ENCODE peak calls at places on chromosomes 5 and 9, in eight cellular contexts. J is psoas muscle; Z is GM12892; U is activated T-helper 9 cell treated with anti-CD3 and anti-CD28 coated beads, Interleukin-2, amount 50 U/mL, for 16 hours; E is pulmonary artery endothelial cell; H is T-helper 2 cell; A is SJSA1; F is stimulated activated CD4-positive, alpha-beta T cell treated with anti-CD3 and anti-CD28 coated beads, Interleukin-1b, Interleukin-23, amount 100 ng/mL, for 24 hours. C is an unnamed sample.

GRCh38 chr5:139725073-139725830 is 70.4 kb upstream of the PSD2 start:
- DNase-seq in J (peak), Z (no peak), U (no peak), E (peak), H (no peak), A (peak), F (no peak), C (peak)

GRCh38 chr5:51882647-51883046 is 499.4 kb downstream of the ISL1 start:
- DNase-seq in J (no peak), Z (no peak), U (no peak), E (no peak), H (no peak), A (no peak), F (no peak), C (no peak)

GRCh38 chr5:157157492-157157891 is 8.6 kb downstream of the GARIN3 start:
- DNase-seq in J (no peak), Z (no peak), U (no peak), E (no peak), H (peak), A (no peak), F (no peak), C (no peak)

GRCh38 chr5:7578056-7578455 is 182.1 kb downstream of the ADCY2 start:
- DNase-seq in J (no peak), Z (no peak), U (no peak), E (no peak), H (no peak), A (no peak), F (no peak), C (no peak)

GRCh38 chr5:61177070-61177469 is 14.8 kb upstream of the SMIM15 start:
- DNase-seq in J (no peak), Z (no peak), U (no peak), E (no peak), H (no peak), A (no peak), F (no peak), C (no peak)

GRCh38 chr9:116661037-116661954 is 25.8 kb upstream of the TRIM32 start:
- DNase-seq in J (no peak), Z (peak), U (no peak), E (peak), H (peak), A (peak), F (no peak), C (peak)

GRCh38 chr9:29799227-29799626 is 2225.9 kb upstream of the C9orf72 start:
- DNase-seq in J (no peak), Z (no peak), U (no peak), E (no peak), H (no peak), A (no peak), F (no peak), C (no peak)

GRCh38 chr5:151107738-151108520 is 27.1 kb upstream of the TNIP1 start:
- DNase-seq in J (no peak), Z (no peak), U (no peak), E (no peak), H (no peak), A (no peak), F (no peak), C (peak)

GRCh38 chr9:7777776-7778175 is 21.8 kb downstream of the DMAC1 start:
- DNase-seq in J (no peak), Z (no peak), U (no peak), E (no peak), H (no peak), A (no peak), F (no peak), C (no peak)

C was measured in AG08396.